ENCODE peak calls at places on chromosomes 6 and 20, in eight cellular contexts. Y is sigmoid colon, F is K562, J is prostate gland, N is endothelial cell, C is colonic mucosa, H is progenitor cell of endocrine pancreas, Q is left ventricle myocardium inferior. A is an unnamed sample.

GRCh38 chr20:57540889-57541288 is 15.9 kb upstream of the CTCFL start:
- DNase-seq in Y (peak), F (no peak), J (no peak), N (no peak), C (peak), H (no peak), Q (no peak), A (no peak)

GRCh38 chr20:58236612-58237317 is 8.3 kb upstream of the ANKRD60 start:
- DNase-seq in Y (peak), F (peak), J (peak), N (peak), C (peak), H (peak), Q (peak), A (peak)

GRCh38 chr6:38640216-38640909 is 634 bp upstream of the BTBD9 start:
- DNase-seq in Y (peak), F (no peak), J (no peak), N (no peak), C (no peak), H (no peak), Q (no peak), A (no peak)

GRCh38 chr6:155645328-155645727 is 189.7 kb upstream of the NOX3 start:
- DNase-seq in Y (no peak), F (no peak), J (no peak), N (no peak), C (no peak), H (no peak), Q (no peak), A (no peak)

GRCh38 chr20:62318411-62319345 is 15.9 kb downstream of the ADRM1 start:
- DNase-seq in Y (no peak), F (no peak), J (no peak), N (no peak), C (no peak), H (no peak), Q (no peak), A (no peak)

GRCh38 chr20:10297684-10298240 is 79.1 kb downstream of the SNAP25 start:
- DNase-seq in Y (no peak), F (no peak), J (no peak), N (no peak), C (no peak), H (no peak), Q (no peak), A (no peak)

GRCh38 chr6:33826537-33826936 is 22.7 kb upstream of the MLN start:
- DNase-seq in Y (no peak), F (no peak), J (no peak), N (no peak), C (peak), H (no peak), Q (no peak), A (no peak)

GRCh38 chr20:57175397-57176010 is 90.9 kb downstream of the BMP7 start:
- DNase-seq in Y (no peak), F (no peak), J (no peak), N (no peak), C (no peak), H (no peak), Q (no peak), A (no peak)

GRCh38 chr6:84137051-84137375 is 90.4 kb downstream of the CEP162 start:
- DNase-seq in Y (no peak), F (peak), J (no peak), N (no peak), C (no peak), H (no peak), Q (no peak), A (no peak)

GRCh38 chr6:158149641-158150040 is 18.4 kb downstream of the SERAC1 start:
- DNase-seq in Y (no peak), F (no peak), J (no peak), N (no peak), C (no peak), H (no peak), Q (no peak), A (no peak)

GRCh38 chr6:166470863-166471410 is 88.2 kb upstream of the MPC1 start:
- DNase-seq in Y (no peak), F (no peak), J (no peak), N (no peak), C (no peak), H (no peak), Q (no peak), A (no peak)

GRCh38 chr20:45121388-45121787 is 2.9 kb downstream of the WFDC12 start:
- DNase-seq in Y (no peak), F (no peak), J (no peak), N (no peak), C (no peak), H (no peak), Q (no peak), A (no peak)

GRCh38 chr6:125746731-125747588 is 2.5 kb upstream of the HEY2 start:
- DNase-seq in Y (peak), F (peak), J (peak), N (peak), C (peak), H (no peak), Q (peak), A (no peak)

GRCh38 chr6:108835218-108835850 is 12.9 kb upstream of the ARMC2 start:
- DNase-seq in Y (peak), F (peak), J (peak), N (peak), C (peak), H (peak), Q (peak), A (peak)

GRCh38 chr20:37524859-37525708 is 2.6 kb downstream of the BLCAP start:
- DNase-seq in Y (no peak), F (no peak), J (peak), N (no peak), C (no peak), H (no peak), Q (no peak), A (peak)

GRCh38 chr6:156687875-156688549 is 89.2 kb upstream of the ARID1B start:
- DNase-seq in Y (peak), F (peak), J (peak), N (peak), C (peak), H (no peak), Q (no peak), A (peak)

GRCh38 chr6:3202999-3203696 is 24.3 kb downstream of the TUBB2B start:
- DNase-seq in Y (no peak), F (peak), J (no peak), N (no peak), C (no peak), H (no peak), Q (no peak), A (no peak)

GRCh38 chr6:127918506-127919427 is 17.9 kb upstream of the THEMIS start:
- DNase-seq in Y (no peak), F (no peak), J (no peak), N (no peak), C (no peak), H (no peak), Q (no peak), A (no peak)

GRCh38 chr20:34632870-34633452 is 43.9 kb downstream of the PIGU start:
- DNase-seq in Y (no peak), F (no peak), J (no peak), N (no peak), C (peak), H (no peak), Q (no peak), A (no peak)

GRCh38 chr20:50664248-50664647 is 27.1 kb downstream of the RIPOR3 start:
- DNase-seq in Y (no peak), F (peak), J (no peak), N (no peak), C (no peak), H (no peak), Q (peak), A (no peak)

GRCh38 chr20:50658804-50659380 is 32.5 kb downstream of the RIPOR3 start:
- DNase-seq in Y (no peak), F (no peak), J (no peak), N (no peak), C (no peak), H (no peak), Q (no peak), A (no peak)

GRCh38 chr20:50666709-50667310 is 24.5 kb downstream of the RIPOR3 start:
- DNase-seq in Y (no peak), F (peak), J (no peak), N (no peak), C (no peak), H (no peak), Q (no peak), A (no peak)

GRCh38 chr20:50659975-50660670 is 31.2 kb downstream of the RIPOR3 start:
- DNase-seq in Y (no peak), F (no peak), J (no peak), N (no peak), C (no peak), H (no peak), Q (no peak), A (no peak)

DNA sequence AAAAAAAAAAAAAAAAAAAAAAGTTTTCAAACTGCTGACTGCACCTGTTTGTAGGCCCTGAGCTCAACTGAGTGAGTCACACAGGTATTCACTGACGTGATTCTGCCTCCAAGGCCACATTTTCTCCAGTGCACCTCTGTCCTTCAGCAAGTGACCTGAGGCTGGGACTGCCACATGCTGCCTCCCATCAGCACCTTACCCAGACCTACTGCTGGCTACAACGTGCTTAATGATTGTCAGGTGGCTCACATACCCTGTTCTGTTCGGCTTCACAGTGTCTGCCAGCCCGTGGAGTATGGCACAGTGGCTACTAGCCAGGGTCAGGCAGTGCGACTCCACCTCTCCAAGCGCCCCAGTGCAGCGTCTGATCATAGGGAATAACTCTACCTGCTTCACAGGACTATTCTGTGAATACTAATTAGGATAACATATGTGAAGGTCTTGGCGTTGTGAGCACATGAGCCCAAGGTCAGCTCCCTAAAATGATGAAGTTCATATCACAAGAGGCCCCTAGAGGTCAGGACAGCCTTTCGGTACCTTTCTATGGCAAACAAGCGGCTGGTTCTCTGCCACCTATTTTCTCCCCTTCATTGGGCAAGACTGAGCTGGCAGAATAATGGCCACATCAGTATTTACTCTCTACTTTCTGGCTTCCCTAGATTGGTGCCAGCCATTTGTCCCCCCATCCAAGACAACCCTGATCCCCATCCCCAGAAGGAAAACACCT is 28.1 kb downstream of the RIPOR3 start:
- DNase-seq in Y (no peak), F (no peak), J (no peak), N (no peak), C (no peak), H (no peak), Q (peak), A (no peak)
- TF ChIP-seq CTCF in Y (no peak), F (peak), J (no peak), N (no peak), C (no peak), H (peak), Q (peak), A (no peak)

DNA sequence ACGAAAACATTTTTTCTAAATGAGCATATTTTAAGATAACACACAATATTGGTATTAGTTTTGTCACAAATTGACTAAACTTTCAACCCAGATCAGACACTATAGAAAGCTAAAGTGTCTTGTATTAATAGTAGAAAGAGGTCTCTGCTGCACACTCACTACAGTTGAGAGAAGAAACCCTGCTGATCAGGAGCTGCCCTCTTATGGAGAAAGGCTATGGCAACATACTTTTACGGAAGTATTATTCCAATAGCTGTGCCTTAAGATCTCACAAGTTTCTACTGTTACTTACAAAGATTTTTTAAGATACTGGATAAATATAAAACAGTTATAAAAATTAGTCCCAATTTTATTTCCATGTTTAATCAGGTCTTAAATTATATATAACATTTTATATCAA is 155.7 kb downstream of the RIMS1 start:
- DNase-seq in Y (no peak), F (no peak), J (no peak), N (no peak), C (no peak), H (no peak), Q (no peak), A (no peak)
- TF ChIP-seq CTCF in Y (no peak), F (no peak), J (no peak), N (no peak), C (no peak), H (peak), Q (no peak), A (no peak)

GRCh38 chr6:69868252-69868804 is 2.0 kb downstream of the COL19A1 start:
- DNase-seq in Y (no peak), F (no peak), J (no peak), N (no peak), C (no peak), H (no peak), Q (no peak), A (no peak)
- TF ChIP-seq CTCF in Y (no peak), F (no peak), J (no peak), N (no peak), C (no peak), H (no peak), Q (no peak), A (no peak)

GRCh38 chr6:36980876-36981619 is 4.9 kb downstream of the MTCH1 start:
- DNase-seq in Y (no peak), F (no peak), J (no peak), N (no peak), C (no peak), H (no peak), Q (no peak), A (no peak)
- TF ChIP-seq CTCF in Y (no peak), F (no peak), J (no peak), N (no peak), C (no peak), H (peak), Q (peak), A (no peak)

GRCh38 chr6:34858681-34859080 is 29.2 kb downstream of the TAF11 start:
- DNase-seq in Y (no peak), F (no peak), J (no peak), N (no peak), C (no peak), H (no peak), Q (no peak), A (no peak)
- TF ChIP-seq CTCF in Y (no peak), F (peak), J (no peak), N (no peak), C (no peak), H (no peak), Q (no peak), A (no peak)

DNA sequence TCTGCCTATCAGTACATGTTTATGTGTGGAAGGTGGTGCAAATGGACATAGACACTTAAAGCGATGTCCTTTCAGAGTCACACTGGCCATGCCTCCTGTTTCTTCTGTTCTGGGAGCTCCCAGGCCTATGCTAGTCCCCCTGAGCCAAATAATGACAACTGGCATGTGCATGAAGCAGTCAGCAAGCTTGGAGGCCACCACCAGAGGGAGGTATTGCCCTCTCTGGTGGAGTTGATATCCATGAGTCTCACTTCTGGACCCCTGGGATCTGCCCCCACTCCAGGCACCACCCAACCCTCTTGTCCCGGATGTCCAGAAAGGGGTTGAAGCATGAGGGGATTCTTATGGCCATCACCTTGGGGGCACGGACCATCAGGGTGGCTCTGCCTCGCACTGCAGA is 172.2 kb downstream of the AIG1 start:
- DNase-seq in Y (no peak), F (peak), J (peak), N (peak), C (peak), H (peak), Q (no peak), A (no peak)
- TF ChIP-seq CTCF in Y (peak), F (peak), J (peak), N (peak), C (peak), H (peak), Q (peak), A (no peak)

GRCh38 chr6:12149944-12150510 is 137.9 kb downstream of the HIVEP1 start:
- DNase-seq in Y (no peak), F (no peak), J (no peak), N (no peak), C (no peak), H (no peak), Q (no peak), A (no peak)

GRCh38 chr6:12148841-12149240 is 136.7 kb downstream of the HIVEP1 start:
- DNase-seq in Y (no peak), F (no peak), J (no peak), N (no peak), C (no peak), H (no peak), Q (no peak), A (no peak)

GRCh38 chr6:12152023-12152960 is 137.9 kb upstream of the EDN1 start:
- DNase-seq in Y (no peak), F (no peak), J (no peak), N (no peak), C (no peak), H (no peak), Q (no peak), A (no peak)

GRCh38 chr6:12151433-12151820 is 138.7 kb upstream of the EDN1 start:
- DNase-seq in Y (no peak), F (no peak), J (no peak), N (no peak), C (no peak), H (no peak), Q (no peak), A (no peak)

DNA sequence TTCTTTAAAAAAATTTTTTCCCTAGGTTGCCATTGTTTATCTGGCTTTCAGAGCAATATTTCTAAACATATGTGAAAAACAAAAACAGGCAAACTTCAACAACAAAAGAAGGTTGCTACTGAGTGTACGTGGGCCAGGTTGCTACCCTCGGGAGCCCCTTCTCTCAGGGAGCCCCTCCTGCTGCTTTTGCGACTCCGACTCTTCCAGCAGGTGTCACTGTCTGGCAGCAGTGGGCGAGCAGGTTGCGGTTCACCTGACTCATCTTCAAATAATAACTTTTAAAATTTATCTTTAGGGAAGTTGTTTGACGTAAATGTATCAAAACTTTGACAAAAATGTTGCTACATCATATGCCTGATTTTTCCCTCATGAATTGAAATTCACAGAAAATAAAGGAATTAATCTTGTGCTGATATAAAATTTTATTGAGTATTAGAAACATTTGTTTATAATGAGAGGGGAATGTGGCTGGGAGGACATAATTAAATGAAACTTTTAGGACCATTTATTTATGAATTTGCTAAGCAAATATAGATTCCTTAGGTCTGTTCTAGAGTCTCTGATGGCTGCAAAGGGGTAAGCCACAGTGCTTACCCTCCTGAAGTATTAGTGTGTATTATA is 138.8 kb downstream of the HIVEP1 start:
- DNase-seq in Y (no peak), F (peak), J (peak), N (peak), C (peak), H (peak), Q (no peak), A (no peak)
- TF ChIP-seq CTCF in Y (peak), F (peak), J (peak), N (peak), C (peak), H (peak), Q (peak), A (no peak)

GRCh38 chr6:17476506-17476905 is 83.1 kb downstream of the CAP2 start:
- DNase-seq in Y (no peak), F (no peak), J (no peak), N (no peak), C (no peak), H (no peak), Q (no peak), A (peak)

GRCh38 chr6:17475845-17476244 is 82.5 kb downstream of the CAP2 start:
- DNase-seq in Y (no peak), F (no peak), J (no peak), N (no peak), C (no peak), H (no peak), Q (no peak), A (no peak)

GRCh38 chr6:17478946-17479345 is 85.6 kb downstream of the CAP2 start:
- DNase-seq in Y (no peak), F (no peak), J (no peak), N (no peak), C (no peak), H (no peak), Q (no peak), A (no peak)

GRCh38 chr6:17478223-17478907 is 85.0 kb downstream of the CAP2 start:
- DNase-seq in Y (no peak), F (no peak), J (no peak), N (no peak), C (no peak), H (no peak), Q (no peak), A (peak)

GRCh38 chr6:17477356-17477755 is 84.0 kb downstream of the CAP2 start:
- DNase-seq in Y (no peak), F (no peak), J (no peak), N (no peak), C (no peak), H (no peak), Q (no peak), A (no peak)
- TF ChIP-seq CTCF in Y (no peak), F (no peak), J (no peak), N (no peak), C (no peak), H (no peak), Q (no peak), A (no peak)

A was measured in lower leg skin.